ENCODE peak calls at places on chromosomes 7 and 10, in nine cellular contexts. G, A, Y, H, L, P, F, Q and U are unnamed samples.

GRCh38 chr10:35434533-35434932 is 98.2 kb downstream of the CCNY start:
- DNase-seq in G (no peak), A (no peak), Y (no peak), H (no peak), L (no peak), P (no peak), F (no peak), Q (no peak), U (no peak)

GRCh38 chr7:91416485-91416884 is 152.3 kb downstream of the FZD1 start:
- DNase-seq in G (no peak), A (no peak), Y (no peak), H (no peak), L (no peak), P (no peak), F (no peak), Q (no peak), U (no peak)

GRCh38 chr7:54882694-54883093 is 123.7 kb upstream of the SEC61G start:
- DNase-seq in G (no peak), A (no peak), Y (no peak), H (no peak), L (no peak), P (no peak), F (no peak), Q (no peak), U (no peak)

GRCh38 chr10:103563231-103564115 is 70.0 kb downstream of the NEURL1 start:
- DNase-seq in G (no peak), A (no peak), Y (no peak), H (no peak), L (no peak), P (no peak), F (no peak), Q (no peak), U (no peak)

GRCh38 chr10:15168296-15168780 is at the start of gene NMT2:
- DNase-seq in G (peak), A (peak), Y (peak), H (no peak), L (no peak), P (peak), F (peak), Q (no peak), U (peak)

GRCh38 chr7:21352540-21353387 is 75.1 kb upstream of the SP4 start:
- DNase-seq in G (peak), A (no peak), Y (no peak), H (no peak), L (no peak), P (no peak), F (no peak), Q (no peak), U (no peak)

GRCh38 chr7:151485006-151485732 is 34.5 kb downstream of the RHEB start:
- DNase-seq in G (no peak), A (peak), Y (no peak), H (peak), L (peak), P (no peak), F (no peak), Q (no peak), U (no peak)

GRCh38 chr7:24820730-24821044 is 63.4 kb upstream of the GSDME start:
- DNase-seq in G (no peak), A (no peak), Y (no peak), H (no peak), L (peak), P (no peak), F (no peak), Q (no peak), U (no peak)

GRCh38 chr7:105003275-105003674 is 10.7 kb upstream of the KMT2E start:
- DNase-seq in G (no peak), A (no peak), Y (peak), H (peak), L (peak), P (no peak), F (peak), Q (no peak), U (no peak)

GRCh38 chr10:31157125-31157983 is 125.7 kb upstream of the ZNF438 start:
- DNase-seq in G (no peak), A (no peak), Y (peak), H (peak), L (no peak), P (peak), F (no peak), Q (no peak), U (peak)

GRCh38 chr7:151657173-151657572 is 137.5 kb upstream of the RHEB start:
- DNase-seq in G (no peak), A (no peak), Y (no peak), H (no peak), L (no peak), P (no peak), F (no peak), Q (no peak), U (no peak)

GRCh38 chr10:122460891-122461293 is 461 bp upstream of the HTRA1 start:
- DNase-seq in G (no peak), A (no peak), Y (no peak), H (no peak), L (no peak), P (no peak), F (no peak), Q (peak), U (no peak)

GRCh38 chr10:29811751-29812427 is 177.1 kb upstream of the SVIL start:
- DNase-seq in G (no peak), A (peak), Y (no peak), H (peak), L (peak), P (peak), F (peak), Q (peak), U (no peak)

GRCh38 chr10:112526130-112526529 is 79.1 kb downstream of the VTI1A start:
- DNase-seq in G (peak), A (no peak), Y (no peak), H (peak), L (no peak), P (no peak), F (no peak), Q (no peak), U (no peak)

GRCh38 chr10:17209302-17209701 is 7.8 kb upstream of the TRDMT1 start:
- DNase-seq in G (no peak), A (no peak), Y (no peak), H (no peak), L (no peak), P (no peak), F (no peak), Q (no peak), U (no peak)

GRCh38 chr7:1197997-1198632 is 34.6 kb upstream of the UNCX start:
- DNase-seq in G (no peak), A (no peak), Y (no peak), H (peak), L (peak), P (peak), F (no peak), Q (no peak), U (no peak)

GRCh38 chr10:34121125-34121973 is 693.7 kb downstream of the PARD3 start:
- DNase-seq in G (no peak), A (peak), Y (peak), H (no peak), L (no peak), P (no peak), F (no peak), Q (no peak), U (no peak)

DNA sequence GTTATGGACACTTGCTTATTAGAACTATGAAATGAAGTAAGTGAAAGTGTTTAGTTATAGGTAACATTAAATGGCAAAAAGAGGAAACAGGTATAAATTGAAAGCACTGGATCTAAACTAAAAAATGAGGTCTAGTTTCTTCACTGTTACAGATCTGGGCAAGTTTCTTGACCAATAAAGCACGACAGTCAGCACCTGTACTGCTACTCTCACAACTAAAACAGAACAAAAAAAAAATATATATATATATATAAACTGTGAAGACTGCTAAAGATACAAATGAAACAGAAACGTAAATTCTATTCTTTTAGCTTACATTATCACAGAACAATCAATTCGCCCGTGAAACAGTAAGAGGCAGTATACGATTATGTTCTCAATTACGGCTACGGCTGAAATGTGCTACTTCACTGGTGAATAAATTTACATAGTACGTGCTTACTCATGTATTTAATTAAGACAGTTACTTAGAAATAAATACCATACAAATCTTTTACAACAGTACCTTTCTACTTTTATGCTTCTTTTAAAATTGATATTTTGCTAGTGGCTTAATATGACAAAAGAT is 4.2 kb downstream of the AHR start:
- DNase-seq in G (peak), A (no peak), Y (no peak), H (peak), L (no peak), P (no peak), F (no peak), Q (no peak), U (no peak)
- TF ChIP-seq CTCF in G (peak), A (peak), Y (no peak), H (peak), L (peak), P (peak), F (no peak), Q (peak), U (peak)

DNA sequence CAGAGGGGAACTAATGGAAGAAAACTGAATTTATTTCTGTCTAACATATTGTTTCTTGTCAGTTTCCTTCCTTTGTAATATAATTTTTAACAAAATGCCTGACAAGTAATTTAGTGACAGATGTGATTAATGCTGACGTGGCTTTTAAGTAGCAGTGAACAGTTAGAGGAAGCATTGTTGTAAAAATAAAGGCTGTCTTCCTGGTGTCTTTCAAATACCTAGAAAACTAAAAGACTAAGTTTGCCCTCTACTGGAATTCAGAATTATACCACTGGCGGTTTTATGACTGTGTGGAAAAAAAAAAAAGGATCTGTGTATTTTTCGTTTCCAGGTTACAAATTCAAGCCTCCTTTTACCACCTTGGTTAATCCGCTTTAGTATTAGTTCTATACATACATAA is 217.1 kb upstream of the DPP6 start:
- DNase-seq in G (no peak), A (no peak), Y (no peak), H (no peak), L (no peak), P (no peak), F (no peak), Q (peak), U (no peak)
- TF ChIP-seq CTCF in G (no peak), A (no peak), Y (no peak), H (no peak), L (no peak), P (no peak), F (no peak), Q (no peak), U (no peak)

GRCh38 chr10:100008142-100008522 is 1.6 kb downstream of the DNMBP start:
- DNase-seq in G (no peak), A (no peak), Y (no peak), H (peak), L (no peak), P (no peak), F (peak), Q (no peak), U (no peak)

GRCh38 chr10:100009793-100010676 is at the start of gene DNMBP:
- DNase-seq in G (peak), A (peak), Y (peak), H (peak), L (no peak), P (no peak), F (peak), Q (peak), U (no peak)

GRCh38 chr10:100008708-100009282 is 952 bp downstream of the DNMBP start:
- DNase-seq in G (no peak), A (no peak), Y (no peak), H (peak), L (no peak), P (no peak), F (no peak), Q (no peak), U (no peak)

GRCh38 chr10:100007239-100008141 is 2.3 kb downstream of the DNMBP start:
- DNase-seq in G (peak), A (no peak), Y (no peak), H (peak), L (no peak), P (no peak), F (no peak), Q (no peak), U (no peak)

DNA sequence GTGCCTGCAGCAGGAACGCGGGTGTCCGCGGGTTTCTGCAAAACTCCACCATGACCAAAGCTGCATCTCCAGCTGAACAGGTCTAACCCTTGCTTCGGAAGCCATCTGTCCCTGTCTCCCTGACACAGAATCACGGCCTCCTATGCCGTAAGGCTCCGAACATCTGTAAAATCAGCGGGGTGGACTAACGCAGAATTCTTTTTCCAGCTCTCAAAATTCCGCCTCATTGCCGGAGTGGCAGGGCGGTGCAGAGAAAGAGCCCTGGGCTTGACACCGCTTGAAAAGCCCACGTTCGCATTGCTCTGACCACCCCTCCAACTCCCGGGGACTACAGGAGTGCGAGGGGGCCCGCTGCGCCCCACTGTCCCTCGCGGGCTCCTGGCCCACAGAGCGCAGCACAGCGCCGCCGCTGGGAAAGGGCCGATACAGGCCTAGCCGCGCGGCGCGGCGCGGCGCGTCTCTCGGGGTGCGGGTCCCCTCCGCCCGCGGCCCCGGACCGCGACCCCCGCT is 409 bp downstream of the DNMBP start:
- DNase-seq in G (no peak), A (no peak), Y (no peak), H (peak), L (no peak), P (no peak), F (peak), Q (no peak), U (no peak)
- TF ChIP-seq CTCF in G (peak), A (no peak), Y (no peak), H (peak), L (peak), P (peak), F (no peak), Q (peak), U (peak)

DNA sequence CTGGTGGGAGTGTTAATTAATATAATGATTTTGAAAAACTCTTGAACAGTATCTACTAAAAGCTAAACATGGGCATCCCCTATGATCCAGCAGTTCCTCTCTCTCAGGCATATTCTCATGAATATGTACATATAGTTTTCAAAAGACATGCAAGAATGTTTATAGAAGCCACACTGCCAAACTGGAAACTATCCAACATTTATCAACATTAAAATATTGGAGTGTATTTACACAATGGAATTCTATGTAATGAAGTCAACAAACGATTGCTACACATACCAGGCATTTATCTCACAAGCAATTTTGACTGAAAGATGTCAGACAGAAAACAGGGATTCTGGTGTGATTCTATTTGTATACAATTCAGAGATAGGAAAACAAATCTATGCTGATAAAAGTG is 404.5 kb upstream of the ANKRD30A start:
- DNase-seq in G (no peak), A (no peak), Y (no peak), H (no peak), L (no peak), P (no peak), F (no peak), Q (no peak), U (no peak)
- TF ChIP-seq CTCF in G (no peak), A (no peak), Y (no peak), H (no peak), L (no peak), P (no peak), F (no peak), Q (no peak), U (no peak)

GRCh38 chr7:145398758-145399157 is 562.9 kb upstream of the TPK1 start:
- DNase-seq in G (no peak), A (no peak), Y (no peak), H (peak), L (no peak), P (no peak), F (no peak), Q (no peak), U (no peak)
- TF ChIP-seq CTCF in G (no peak), A (no peak), Y (no peak), H (no peak), L (no peak), P (no peak), F (no peak), Q (no peak), U (peak)

GRCh38 chr10:50623299-50624153 is at the start of gene SGMS1:
- DNase-seq in G (peak), A (peak), Y (peak), H (peak), L (peak), P (no peak), F (peak), Q (peak), U (peak)

GRCh38 chr10:50620899-50621298 is 2.9 kb downstream of the SGMS1 start:
- DNase-seq in G (no peak), A (no peak), Y (no peak), H (no peak), L (no peak), P (no peak), F (no peak), Q (no peak), U (no peak)

GRCh38 chr10:50619882-50620281 is 3.9 kb downstream of the SGMS1 start:
- DNase-seq in G (no peak), A (no peak), Y (no peak), H (no peak), L (no peak), P (no peak), F (no peak), Q (no peak), U (no peak)

GRCh38 chr10:50622497-50623298 is 1.1 kb downstream of the SGMS1 start:
- DNase-seq in G (peak), A (peak), Y (peak), H (peak), L (no peak), P (no peak), F (peak), Q (peak), U (no peak)

GRCh38 chr10:50621981-50622496 is 1.7 kb downstream of the SGMS1 start:
- DNase-seq in G (peak), A (peak), Y (peak), H (peak), L (peak), P (peak), F (peak), Q (peak), U (peak)
- TF ChIP-seq CTCF in G (peak), A (no peak), Y (no peak), H (no peak), L (no peak), P (no peak), F (no peak), Q (no peak), U (peak)

DNA sequence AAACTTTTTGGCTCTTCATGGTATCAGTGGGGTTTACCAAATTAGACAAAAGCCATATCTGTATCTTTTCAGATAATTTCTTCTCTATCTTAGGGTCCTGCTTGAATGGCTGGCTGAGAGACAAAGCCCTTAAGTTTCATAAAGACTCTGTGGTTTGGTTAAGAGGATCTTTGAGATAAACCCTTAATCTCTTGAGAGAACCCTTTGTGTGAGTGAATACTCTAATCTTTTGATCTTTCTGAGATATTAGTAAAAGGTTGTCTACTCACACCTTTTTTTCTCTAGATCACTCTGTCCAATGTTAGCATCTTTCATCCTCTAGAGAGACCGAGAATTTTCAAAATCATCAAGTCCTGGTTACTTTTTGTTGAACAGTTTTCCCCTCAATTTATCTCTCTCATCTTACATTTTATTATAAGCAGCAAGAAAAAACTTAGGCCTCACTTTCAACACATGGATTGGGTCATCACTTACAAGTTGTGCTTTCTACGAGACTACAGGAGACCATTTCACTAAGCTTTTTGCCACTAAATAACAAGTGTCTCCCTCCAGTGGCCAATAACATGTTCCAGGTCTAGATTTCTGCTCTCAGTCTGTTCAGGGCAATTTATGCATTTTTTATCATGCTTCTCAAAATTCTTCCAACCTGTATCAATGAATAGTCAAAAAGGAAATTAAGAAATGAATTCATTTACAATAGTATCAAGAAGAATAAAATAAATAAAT is 28.4 kb downstream of the DNAJC9 start:
- DNase-seq in G (no peak), A (peak), Y (no peak), H (peak), L (no peak), P (peak), F (no peak), Q (peak), U (no peak)
- TF ChIP-seq CTCF in G (peak), A (no peak), Y (no peak), H (peak), L (peak), P (peak), F (no peak), Q (peak), U (peak)

DNA sequence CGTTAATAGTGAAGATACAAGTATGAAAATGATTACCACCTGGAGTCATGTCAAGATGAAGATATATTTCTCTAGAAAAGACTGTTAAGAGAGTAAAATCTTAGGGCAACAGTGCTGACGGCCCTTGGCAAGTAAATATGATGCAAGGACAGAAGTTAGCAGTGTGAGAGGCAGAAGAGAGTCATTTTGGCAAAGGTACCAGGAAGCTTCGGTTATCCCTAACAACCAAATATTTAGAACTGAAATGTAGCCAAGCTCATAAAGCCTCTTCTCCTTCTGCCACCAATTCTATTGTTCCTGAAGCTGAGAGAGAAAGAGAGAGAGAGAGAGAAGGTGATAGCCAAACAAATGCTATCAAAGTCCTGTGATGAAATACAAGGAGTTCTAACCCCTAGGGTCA is 109.6 kb downstream of the MACC1 start:
- DNase-seq in G (no peak), A (no peak), Y (no peak), H (peak), L (peak), P (no peak), F (no peak), Q (no peak), U (no peak)
- TF ChIP-seq CTCF in G (no peak), A (no peak), Y (no peak), H (no peak), L (no peak), P (no peak), F (no peak), Q (no peak), U (no peak)